ENCODE peak calls at places on chromosomes 13 and 19, in nine cellular contexts. One of them, this sample, is unnamed.

GRCh38 chr13:37306778-37307544 is 201.5 kb upstream of the CSNK1A1L start:
- DNase-seq in stomach: no peak
- DNase-seq in SK-N-SH: no peak
- DNase-seq in upper lobe of left lung: no peak
- DNase-seq in transverse colon: no peak
- DNase-seq in ovary: no peak
- DNase-seq in suprapubic skin: no peak
- DNase-seq in sigmoid colon: no peak
- DNase-seq in H1: no peak
- DNase-seq in this sample: no peak

GRCh38 chr19:49861127-49861526 is 6.2 kb downstream of the PNKP start:
- DNase-seq in stomach: peak; percentile 78
- DNase-seq in SK-N-SH: no peak
- DNase-seq in upper lobe of left lung: no peak
- DNase-seq in transverse colon: peak; percentile 67
- DNase-seq in ovary: peak; percentile 71
- DNase-seq in suprapubic skin: peak; percentile 77
- DNase-seq in sigmoid colon: no peak
- DNase-seq in H1: peak; percentile 63
- DNase-seq in this sample: peak; percentile 55

GRCh38 chr13:38350114-38350617 is 515 bp downstream of the UFM1 start:
- DNase-seq in stomach: peak; percentile 74
- DNase-seq in SK-N-SH: peak; percentile 41
- DNase-seq in upper lobe of left lung: peak; percentile 43
- DNase-seq in transverse colon: peak; percentile 70
- DNase-seq in ovary: peak; percentile 44
- DNase-seq in suprapubic skin: peak; percentile 86
- DNase-seq in sigmoid colon: peak; percentile 78
- DNase-seq in H1: peak; percentile 59
- DNase-seq in this sample: peak; percentile 59

GRCh38 chr13:96490590-96490989 is 400.7 kb downstream of the HS6ST3 start:
- DNase-seq in stomach: no peak
- DNase-seq in SK-N-SH: no peak
- DNase-seq in upper lobe of left lung: no peak
- DNase-seq in transverse colon: no peak
- DNase-seq in ovary: no peak
- DNase-seq in suprapubic skin: no peak
- DNase-seq in sigmoid colon: no peak
- DNase-seq in H1: no peak
- DNase-seq in this sample: no peak

GRCh38 chr19:48746738-48747575 is at the start of gene IZUMO1:
- DNase-seq in stomach: peak; percentile 61
- DNase-seq in SK-N-SH: peak; percentile 89
- DNase-seq in upper lobe of left lung: peak; percentile 87
- DNase-seq in transverse colon: peak; percentile 57
- DNase-seq in ovary: peak; percentile 67
- DNase-seq in suprapubic skin: peak; percentile 83
- DNase-seq in sigmoid colon: peak; percentile 84
- DNase-seq in H1: peak; percentile 97
- DNase-seq in this sample: peak; percentile 63

GRCh38 chr19:16801599-16801998 is 27.6 kb upstream of the SIN3B start:
- DNase-seq in stomach: no peak
- DNase-seq in SK-N-SH: no peak
- DNase-seq in upper lobe of left lung: no peak
- DNase-seq in transverse colon: no peak
- DNase-seq in ovary: no peak
- DNase-seq in suprapubic skin: no peak
- DNase-seq in sigmoid colon: no peak
- DNase-seq in H1: no peak
- DNase-seq in this sample: no peak

GRCh38 chr13:103663996-103664395 is 597.8 kb upstream of the SLC10A2 start:
- DNase-seq in stomach: no peak
- DNase-seq in SK-N-SH: no peak
- DNase-seq in upper lobe of left lung: no peak
- DNase-seq in transverse colon: no peak
- DNase-seq in ovary: no peak
- DNase-seq in suprapubic skin: no peak
- DNase-seq in sigmoid colon: no peak
- DNase-seq in H1: no peak
- DNase-seq in this sample: no peak

GRCh38 chr19:50908311-50908710 is 2.9 kb downstream of the KLK4 start:
- DNase-seq in stomach: no peak
- DNase-seq in SK-N-SH: no peak
- DNase-seq in upper lobe of left lung: peak; percentile 70
- DNase-seq in transverse colon: no peak
- DNase-seq in ovary: no peak
- DNase-seq in suprapubic skin: no peak
- DNase-seq in sigmoid colon: no peak
- DNase-seq in H1: no peak
- DNase-seq in this sample: no peak

GRCh38 chr19:32322541-32322940 is 22.9 kb upstream of the ZNF507 start:
- DNase-seq in stomach: no peak
- DNase-seq in SK-N-SH: no peak
- DNase-seq in upper lobe of left lung: no peak
- DNase-seq in transverse colon: peak; percentile 12
- DNase-seq in ovary: no peak
- DNase-seq in suprapubic skin: no peak
- DNase-seq in sigmoid colon: no peak
- DNase-seq in H1: peak; percentile 32
- DNase-seq in this sample: no peak

GRCh38 chr13:29465741-29466293 is 129.7 kb downstream of the SLC7A1 start:
- DNase-seq in stomach: peak; percentile 31
- DNase-seq in SK-N-SH: peak; percentile 47
- DNase-seq in upper lobe of left lung: no peak
- DNase-seq in transverse colon: no peak
- DNase-seq in ovary: peak; percentile 45
- DNase-seq in suprapubic skin: no peak
- DNase-seq in sigmoid colon: peak; percentile 81
- DNase-seq in H1: no peak
- DNase-seq in this sample: peak; percentile 30

GRCh38 chr13:32902898-32903297 is 113.3 kb upstream of the KL start:
- DNase-seq in stomach: peak; percentile 44
- DNase-seq in SK-N-SH: no peak
- DNase-seq in upper lobe of left lung: no peak
- DNase-seq in transverse colon: peak; percentile 34
- DNase-seq in ovary: peak; percentile 12
- DNase-seq in suprapubic skin: peak; percentile 77
- DNase-seq in sigmoid colon: peak; percentile 88
- DNase-seq in H1: no peak
- DNase-seq in this sample: peak; percentile 69

GRCh38 chr13:37475966-37476365 is 122.6 kb downstream of the POSTN start:
- DNase-seq in stomach: no peak
- DNase-seq in SK-N-SH: no peak
- DNase-seq in upper lobe of left lung: no peak
- DNase-seq in transverse colon: no peak
- DNase-seq in ovary: no peak
- DNase-seq in suprapubic skin: no peak
- DNase-seq in sigmoid colon: no peak
- DNase-seq in H1: no peak
- DNase-seq in this sample: no peak

GRCh38 chr19:44684892-44685847 is 13.8 kb upstream of the CEACAM16 start:
- DNase-seq in stomach: peak; percentile 42
- DNase-seq in SK-N-SH: no peak
- DNase-seq in upper lobe of left lung: peak; percentile 40
- DNase-seq in transverse colon: peak; percentile 41
- DNase-seq in ovary: no peak
- DNase-seq in suprapubic skin: no peak
- DNase-seq in sigmoid colon: no peak
- DNase-seq in H1: no peak
- DNase-seq in this sample: no peak

GRCh38 chr19:50794074-50794777 is 4.0 kb downstream of the ACP4 start:
- DNase-seq in stomach: no peak
- DNase-seq in SK-N-SH: peak; percentile 70
- DNase-seq in upper lobe of left lung: no peak
- DNase-seq in transverse colon: peak; percentile 38
- DNase-seq in ovary: no peak
- DNase-seq in suprapubic skin: no peak
- DNase-seq in sigmoid colon: no peak
- DNase-seq in H1: peak; percentile 63
- DNase-seq in this sample: no peak

DNA sequence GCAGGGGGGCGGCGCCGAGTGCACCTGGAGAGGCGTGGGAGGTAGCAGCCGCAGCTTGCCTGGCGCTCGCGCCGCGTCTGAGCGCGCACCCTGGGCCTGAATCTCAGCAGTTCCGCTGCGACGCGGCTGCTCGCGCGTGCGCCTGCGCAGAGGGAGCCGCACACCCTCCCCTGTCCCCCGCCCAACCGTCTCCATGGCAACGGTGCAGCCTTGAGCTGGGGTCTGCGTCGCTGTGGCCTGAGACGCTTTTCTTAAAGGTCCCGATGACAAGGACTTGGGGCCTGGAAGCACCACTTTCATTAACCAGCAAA is at the start of gene PNMA8B:
- DNase-seq in stomach: no peak
- DNase-seq in SK-N-SH: peak; percentile 99
- DNase-seq in upper lobe of left lung: peak; percentile 89
- DNase-seq in transverse colon: no peak
- DNase-seq in ovary: peak; percentile 82
- DNase-seq in suprapubic skin: no peak
- DNase-seq in sigmoid colon: peak; percentile 83
- DNase-seq in H1: peak; percentile 94
- DNase-seq in this sample: no peak
- TF ChIP-seq EP300 in stomach: no peak
- TF ChIP-seq EP300 in SK-N-SH: no peak
- TF ChIP-seq EP300 in upper lobe of left lung: no peak
- TF ChIP-seq EP300 in transverse colon: no peak
- TF ChIP-seq EP300 in ovary: no peak
- TF ChIP-seq EP300 in suprapubic skin: no peak
- TF ChIP-seq EP300 in sigmoid colon: no peak
- TF ChIP-seq EP300 in H1: no peak
- TF ChIP-seq EP300 in this sample: no peak

GRCh38 chr13:42040730-42041016 is 7.8 kb upstream of the DGKH start:
- DNase-seq in stomach: no peak
- DNase-seq in SK-N-SH: no peak
- DNase-seq in upper lobe of left lung: no peak
- DNase-seq in transverse colon: no peak
- DNase-seq in ovary: no peak
- DNase-seq in suprapubic skin: no peak
- DNase-seq in sigmoid colon: no peak
- DNase-seq in H1: no peak
- DNase-seq in this sample: no peak

GRCh38 chr13:42043676-42044075 is 4.8 kb upstream of the DGKH start:
- DNase-seq in stomach: no peak
- DNase-seq in SK-N-SH: no peak
- DNase-seq in upper lobe of left lung: no peak
- DNase-seq in transverse colon: no peak
- DNase-seq in ovary: no peak
- DNase-seq in suprapubic skin: no peak
- DNase-seq in sigmoid colon: no peak
- DNase-seq in H1: no peak
- DNase-seq in this sample: no peak

GRCh38 chr13:42039946-42040729 is 8.3 kb upstream of the DGKH start:
- DNase-seq in stomach: peak; percentile 91
- DNase-seq in SK-N-SH: peak; percentile 99
- DNase-seq in upper lobe of left lung: peak; percentile 97
- DNase-seq in transverse colon: peak; percentile 95
- DNase-seq in ovary: peak; percentile 91
- DNase-seq in suprapubic skin: peak; percentile 94
- DNase-seq in sigmoid colon: peak; percentile 97
- DNase-seq in H1: peak; percentile 85
- DNase-seq in this sample: peak; percentile 89

GRCh38 chr13:42041017-42041683 is 7.3 kb upstream of the DGKH start:
- DNase-seq in stomach: peak; percentile 60
- DNase-seq in SK-N-SH: peak; percentile 76
- DNase-seq in upper lobe of left lung: peak; percentile 90
- DNase-seq in transverse colon: peak; percentile 73
- DNase-seq in ovary: peak; percentile 35
- DNase-seq in suprapubic skin: peak; percentile 76
- DNase-seq in sigmoid colon: peak; percentile 74
- DNase-seq in H1: peak; percentile 73
- DNase-seq in this sample: no peak

DNA sequence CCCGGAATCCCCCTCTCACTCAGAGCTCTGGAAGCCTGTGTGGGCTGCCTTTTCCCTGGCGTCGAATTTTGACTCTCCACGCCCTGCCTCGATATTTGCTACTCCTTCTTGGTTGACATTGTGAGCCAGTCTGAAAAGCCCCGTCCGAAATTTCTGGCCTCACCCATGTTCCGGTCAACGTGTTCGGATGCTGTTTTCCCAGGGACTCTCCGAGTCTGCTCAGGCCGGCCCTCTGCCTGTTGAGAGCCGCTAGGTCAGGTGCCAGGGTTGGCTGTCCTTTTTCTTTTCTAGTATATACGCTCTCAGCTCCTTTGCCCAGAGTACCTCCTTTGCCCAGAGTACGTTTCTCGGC is 6.8 kb upstream of the DGKH start:
- DNase-seq in stomach: peak; percentile 50
- DNase-seq in SK-N-SH: peak; percentile 75
- DNase-seq in upper lobe of left lung: no peak
- DNase-seq in transverse colon: peak; percentile 62
- DNase-seq in ovary: peak; percentile 43
- DNase-seq in suprapubic skin: no peak
- DNase-seq in sigmoid colon: peak; percentile 86
- DNase-seq in H1: peak; percentile 71
- DNase-seq in this sample: peak; percentile 49
- TF ChIP-seq CTCF in stomach: peak; percentile 38
- TF ChIP-seq CTCF in SK-N-SH: peak; percentile 63
- TF ChIP-seq CTCF in upper lobe of left lung: peak; percentile 44
- TF ChIP-seq CTCF in transverse colon: peak; percentile 56
- TF ChIP-seq CTCF in ovary: no peak
- TF ChIP-seq CTCF in suprapubic skin: peak; percentile 30
- TF ChIP-seq CTCF in sigmoid colon: no peak
- TF ChIP-seq CTCF in H1: peak; percentile 36
- TF ChIP-seq CTCF in this sample: peak; percentile 46

DNA sequence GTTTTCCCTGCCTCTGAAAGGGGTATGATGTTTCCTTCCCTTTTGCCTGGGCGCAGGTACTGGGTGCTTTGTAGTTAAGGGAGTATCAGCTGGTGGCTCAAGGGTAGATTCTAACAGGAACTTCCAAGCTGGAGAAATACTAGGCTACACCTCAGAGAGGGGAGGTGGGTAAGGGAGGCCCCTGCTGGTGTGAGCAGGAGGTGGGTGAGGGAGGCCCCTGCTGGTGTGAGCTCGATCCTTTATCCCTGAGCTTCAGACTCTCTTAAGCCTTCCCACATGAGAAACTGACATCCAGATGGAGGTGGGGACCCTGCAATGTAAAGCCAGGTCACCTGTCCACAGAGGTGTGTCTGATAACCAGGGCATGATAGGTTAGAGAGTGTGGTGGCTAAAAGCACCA is 32.1 kb downstream of the CYP2B6 start:
- DNase-seq in stomach: no peak
- DNase-seq in SK-N-SH: no peak
- DNase-seq in upper lobe of left lung: no peak
- DNase-seq in transverse colon: no peak
- DNase-seq in ovary: no peak
- DNase-seq in suprapubic skin: no peak
- DNase-seq in sigmoid colon: no peak
- DNase-seq in H1: no peak
- DNase-seq in this sample: no peak
- H3K27me3 ChIP-seq in stomach: peaks cover 7% of the 10 kb centered on the region
- H3K27me3 ChIP-seq in SK-N-SH: peaks cover 59% of the 10 kb centered on the region
- H3K27me3 ChIP-seq in upper lobe of left lung: peaks cover 16% of the 10 kb centered on the region
- H3K27me3 ChIP-seq in transverse colon: peaks cover 13% of the 10 kb centered on the region
- H3K27me3 ChIP-seq in ovary: no peaks in the 10 kb centered on the region
- H3K27me3 ChIP-seq in suprapubic skin: peaks cover 47% of the 10 kb centered on the region
- H3K27me3 ChIP-seq in sigmoid colon: no peaks in the 10 kb centered on the region
- H3K27me3 ChIP-seq in H1: peaks cover 8% of the 10 kb centered on the region
- H3K27me3 ChIP-seq in this sample: no peaks in the 10 kb centered on the region

DNA sequence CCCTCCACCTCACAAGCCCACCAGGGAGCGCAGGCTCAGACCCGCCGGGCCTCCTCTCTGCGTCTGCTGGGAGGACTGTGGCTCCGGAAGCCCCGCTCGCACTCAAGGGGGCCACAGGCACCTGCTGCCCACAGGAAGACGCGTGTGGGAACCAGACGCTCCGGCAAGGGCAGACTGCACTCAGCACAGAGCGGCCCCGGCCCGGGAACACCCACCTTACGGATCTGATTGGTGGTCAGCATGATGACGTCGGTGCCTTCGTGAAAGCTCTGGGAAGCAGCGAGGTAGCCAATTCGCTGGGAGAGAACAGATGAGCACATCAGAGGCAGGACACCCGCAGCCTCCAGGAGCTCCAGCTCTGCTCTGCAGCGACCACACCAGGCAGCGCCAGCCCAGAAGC is 14.6 kb downstream of the AP3D1 start:
- DNase-seq in stomach: no peak
- DNase-seq in SK-N-SH: no peak
- DNase-seq in upper lobe of left lung: peak; percentile 81
- DNase-seq in transverse colon: no peak
- DNase-seq in ovary: no peak
- DNase-seq in suprapubic skin: no peak
- DNase-seq in sigmoid colon: no peak
- DNase-seq in H1: no peak
- DNase-seq in this sample: no peak
- TF ChIP-seq EP300 in stomach: no peak
- TF ChIP-seq EP300 in SK-N-SH: no peak
- TF ChIP-seq EP300 in upper lobe of left lung: no peak
- TF ChIP-seq EP300 in transverse colon: no peak
- TF ChIP-seq EP300 in ovary: no peak
- TF ChIP-seq EP300 in suprapubic skin: no peak
- TF ChIP-seq EP300 in sigmoid colon: no peak
- TF ChIP-seq EP300 in H1: no peak
- TF ChIP-seq EP300 in this sample: no peak